ENCODE peak calls at places on chromosome 11, in ten cellular contexts. S, P, T, Z, F, A, B, V, E and D are unnamed samples.

GRCh38 chr11:102393272-102393730 is 46.3 kb downstream of the BIRC2 start:
- DNase-seq in Z (no peak), A (no peak), B (no peak), P (no peak), S (no peak), V (no peak), T (no peak), F (no peak), E (no peak), D (no peak)

GRCh38 chr11:76210920-76211851 is 4.9 kb upstream of the WNT11 start:
- DNase-seq in Z (no peak), P (no peak), B (no peak), V (no peak), S (no peak), T (no peak), A (no peak), E (no peak), F (no peak), D (no peak)

GRCh38 chr11:1483445-1483961 is 3.1 kb downstream of the MOB2 start:
- DNase-seq in P (no peak), S (no peak), F (no peak), Z (no peak), E (no peak), B (no peak), T (no peak), A (no peak), V (no peak), D (no peak)

GRCh38 chr11:65266210-65266609 is 4.4 kb downstream of the POLA2 start:
- DNase-seq in V (peak), F (no peak), P (no peak), A (no peak), E (no peak), Z (no peak), S (no peak), T (no peak), B (no peak), D (no peak)

GRCh38 chr11:17924713-17925112 is 88.1 kb downstream of the SERGEF start:
- DNase-seq in P (no peak), T (no peak), S (no peak), V (no peak), B (no peak), E (no peak), F (no peak), Z (no peak), A (no peak), D (no peak)

GRCh38 chr11:69301491-69302401 is 7.8 kb downstream of the MYEOV start:
- DNase-seq in F (no peak), B (peak), Z (peak), E (no peak), V (peak), S (no peak), A (peak), P (no peak), T (peak), D (no peak)

GRCh38 chr11:34855754-34856095 is 60.5 kb downstream of the APIP start:
- DNase-seq in T (no peak), Z (no peak), P (no peak), E (no peak), B (no peak), A (no peak), V (no peak), F (peak), S (no peak), D (no peak)

GRCh38 chr11:122754553-122755322 is 83.6 kb upstream of the CRTAM start:
- DNase-seq in F (peak), Z (no peak), P (peak), S (peak), V (no peak), A (no peak), E (no peak), B (no peak), T (peak), D (peak)

GRCh38 chr11:134759314-134759713 is 347.3 kb upstream of the B3GAT1 start:
- DNase-seq in F (no peak), B (no peak), E (no peak), P (no peak), S (no peak), Z (no peak), T (no peak), V (no peak), A (no peak), D (no peak)

GRCh38 chr11:30346068-30346688 is 23.3 kb downstream of the ARL14EP start:
- DNase-seq in F (no peak), V (peak), T (peak), E (no peak), B (peak), A (peak), S (peak), Z (peak), P (no peak), D (peak)

GRCh38 chr11:78812513-78813293 is 238.0 kb upstream of the NARS2 start:
- DNase-seq in F (no peak), V (peak), E (no peak), S (no peak), P (peak), Z (no peak), T (no peak), B (no peak), A (no peak), D (no peak)

GRCh38 chr11:19344661-19345518 is 104.1 kb upstream of the E2F8 start:
- DNase-seq in T (peak), V (peak), Z (peak), A (no peak), S (peak), P (peak), F (peak), E (no peak), B (peak), D (peak)

GRCh38 chr11:72848846-72849466 is 34.7 kb downstream of the ATG16L2 start:
- DNase-seq in T (peak), B (peak), V (peak), S (peak), P (peak), Z (peak), F (peak), A (no peak), E (no peak), D (no peak)

GRCh38 chr11:107691003-107691402 is 20.9 kb downstream of the SLN start:
- DNase-seq in V (no peak), S (no peak), B (no peak), T (peak), F (no peak), E (peak), Z (no peak), P (no peak), A (no peak), D (no peak)

GRCh38 chr11:67640021-67640757 is 626 bp upstream of the TBX10 start:
- DNase-seq in B (peak), P (peak), Z (peak), E (no peak), T (peak), F (peak), V (peak), S (peak), A (no peak), D (no peak)

GRCh38 chr11:134372961-134373360 is 39.1 kb downstream of the B3GAT1 start:
- DNase-seq in E (no peak), A (no peak), F (no peak), T (no peak), B (no peak), S (no peak), V (no peak), P (no peak), Z (no peak), D (no peak)

GRCh38 chr11:66067640-66068039 is 2.4 kb upstream of the PACS1 start:
- DNase-seq in P (no peak), V (no peak), F (no peak), B (no peak), A (no peak), E (no peak), T (no peak), S (no peak), Z (no peak), D (no peak)

GRCh38 chr11:74449369-74449931 is 17.9 kb downstream of the KCNE3 start:
- DNase-seq in P (peak), F (no peak), Z (peak), T (peak), S (peak), B (peak), V (peak), E (peak), A (peak), D (peak)

GRCh38 chr11:131392528-131393255 is 22.3 kb downstream of the NTM start:
- DNase-seq in P (peak), V (no peak), T (peak), S (no peak), Z (no peak), B (no peak), E (no peak), F (no peak), A (no peak), D (no peak)

GRCh38 chr11:23284626-23285025 is 424.4 kb upstream of the CCDC179 start:
- DNase-seq in T (peak), B (no peak), Z (no peak), P (no peak), S (no peak), E (peak), F (no peak), V (peak), A (peak), D (no peak)

GRCh38 chr11:31828217-31828616 is 17.1 kb upstream of the PAX6 start:
- DNase-seq in S (no peak), E (no peak), T (no peak), V (no peak), A (no peak), F (no peak), P (no peak), Z (no peak), B (no peak), D (no peak)

GRCh38 chr11:122197055-122197987 is 81.3 kb upstream of the BLID start:
- DNase-seq in Z (peak), V (peak), T (peak), A (peak), B (peak), E (peak), P (no peak), F (no peak), S (no peak), D (no peak)

GRCh38 chr11:19763315-19763714 is 50.7 kb downstream of the NAV2 start:
- DNase-seq in Z (no peak), E (no peak), F (no peak), T (no peak), S (no peak), V (no peak), B (no peak), A (no peak), P (no peak), D (no peak)

GRCh38 chr11:75697906-75698563 is 19.6 kb upstream of the MOGAT2 start:
- DNase-seq in Z (no peak), S (no peak), E (no peak), T (peak), P (no peak), F (no peak), V (no peak), B (peak), A (no peak), D (no peak)

GRCh38 chr11:6022954-6023353 is 7.6 kb downstream of the OR56A1 start:
- DNase-seq in B (peak), S (peak), F (no peak), E (peak), Z (peak), T (peak), P (no peak), A (no peak), V (peak), D (peak)

GRCh38 chr11:45704133-45704532 is 38.7 kb upstream of the CHST1 start:
- DNase-seq in S (no peak), P (no peak), F (no peak), T (no peak), B (no peak), A (no peak), V (no peak), Z (no peak), E (no peak), D (no peak)

GRCh38 chr11:119179983-119180382 is 5.3 kb upstream of the NHERF4 start:
- DNase-seq in B (no peak), P (no peak), V (no peak), F (no peak), A (no peak), E (no peak), S (no peak), Z (no peak), T (no peak), D (no peak)

GRCh38 chr11:72700026-72700610 is 25.9 kb upstream of the PDE2A start:
- DNase-seq in B (no peak), S (no peak), T (peak), Z (no peak), P (no peak), F (no peak), E (no peak), A (no peak), V (no peak), D (no peak)

GRCh38 chr11:61691378-61692156 is 11.4 kb downstream of the DAGLA start:
- DNase-seq in F (no peak), S (no peak), A (no peak), P (no peak), E (no peak), T (no peak), Z (no peak), V (no peak), B (no peak), D (no peak)

GRCh38 chr11:2473361-2474058 is 28.7 kb downstream of the KCNQ1 start:
- DNase-seq in T (no peak), F (no peak), V (no peak), A (no peak), E (no peak), P (peak), S (no peak), Z (no peak), B (no peak), D (peak)

GRCh38 chr11:121833970-121834369 is 282.0 kb downstream of the BLID start:
- DNase-seq in F (no peak), A (no peak), P (no peak), B (no peak), T (no peak), E (no peak), V (no peak), S (no peak), Z (no peak), D (no peak)

GRCh38 chr11:114399903-114400221 is 449 bp downstream of the C11orf71 start:
- DNase-seq in B (peak), T (no peak), P (peak), V (no peak), A (no peak), F (no peak), S (peak), E (no peak), Z (peak), D (no peak)

GRCh38 chr11:125164422-125165110 is at the start of gene PKNOX2:
- DNase-seq in F (peak), Z (peak), B (peak), A (no peak), P (peak), S (peak), E (no peak), T (peak), V (peak), D (peak)

GRCh38 chr11:60214386-60214785 is 28.6 kb downstream of the MS4A4E start:
- DNase-seq in T (no peak), P (no peak), Z (no peak), V (no peak), F (no peak), E (no peak), S (no peak), A (no peak), B (no peak), D (no peak)

GRCh38 chr11:41307371-41308080 is 151.9 kb downstream of the LRRC4C start:
- DNase-seq in E (no peak), V (no peak), A (no peak), Z (no peak), P (no peak), T (no peak), S (no peak), B (no peak), F (no peak), D (peak)

GRCh38 chr11:119320593-119321524 is 3.9 kb upstream of the MCAM start:
- DNase-seq in B (no peak), T (peak), V (peak), E (no peak), F (peak), S (peak), Z (peak), A (no peak), P (peak), D (peak)

DNA sequence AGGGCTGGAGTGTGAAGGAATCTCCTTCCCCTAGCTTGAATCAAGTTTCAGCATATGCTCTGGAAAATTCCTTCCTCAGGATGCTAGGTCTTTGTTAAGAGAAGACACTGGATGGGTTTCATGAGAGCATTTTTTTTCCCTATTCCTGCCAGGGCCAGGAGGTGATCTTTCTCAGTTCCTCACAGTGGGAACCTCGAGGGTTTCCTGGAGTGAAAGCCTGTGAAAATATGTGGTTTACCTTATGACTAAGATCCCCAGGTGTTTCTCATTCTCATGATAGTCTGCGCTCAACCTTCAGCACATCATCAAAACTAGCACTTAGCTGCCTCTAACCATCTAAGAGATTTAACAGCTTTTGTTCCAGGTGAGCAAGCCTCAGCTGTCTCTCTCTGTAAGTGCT is 985.3 kb upstream of the FAT3 start:
- DNase-seq in A (no peak), P (no peak), E (no peak), Z (no peak), V (no peak), T (peak), B (no peak), F (no peak), S (peak), D (no peak)
- TF ChIP-seq CTCF in A (no peak), P (no peak), E (no peak), Z (no peak), V (no peak), T (no peak), B (no peak), F (no peak), S (no peak), D (no peak)

DNA sequence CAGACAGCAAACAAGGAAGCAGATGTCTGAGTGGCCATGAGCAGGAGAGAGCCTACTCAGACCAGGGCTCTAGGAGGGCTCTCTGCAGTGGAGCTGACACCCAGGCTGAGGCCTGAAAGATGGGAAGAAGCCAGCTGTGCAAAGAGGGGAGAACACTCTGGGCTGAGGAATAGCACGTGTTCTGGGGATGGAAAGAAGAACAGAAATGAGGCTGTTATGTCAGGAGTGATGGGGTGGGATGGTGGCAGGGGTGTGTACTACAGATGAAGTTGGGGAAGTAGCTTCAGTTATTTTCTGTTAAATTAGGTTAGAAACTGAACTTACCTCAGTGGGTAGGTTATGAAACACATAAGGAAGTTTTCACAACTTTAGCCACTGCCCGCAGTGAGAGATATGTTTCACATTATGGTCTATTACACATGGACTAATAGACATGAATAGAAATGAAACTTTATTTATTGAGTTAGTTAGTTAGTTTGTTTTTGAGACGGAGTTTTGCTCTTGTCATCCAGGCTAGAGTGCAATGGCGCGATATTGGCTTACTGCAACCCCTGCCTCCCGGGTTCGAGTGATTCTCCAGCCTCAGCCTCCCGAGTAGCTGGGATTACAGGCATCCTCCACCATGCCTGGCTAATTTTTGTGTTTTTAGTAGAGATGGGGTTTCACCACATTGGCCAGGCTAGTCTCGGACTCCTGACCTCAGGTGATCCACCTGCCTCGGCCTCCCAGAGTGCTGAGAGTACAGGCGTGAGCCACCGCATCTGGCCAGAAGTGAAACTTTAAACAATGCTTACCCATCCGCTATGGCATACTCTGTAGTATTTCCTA is 7.8 kb downstream of the DCPS start:
- DNase-seq in V (no peak), B (no peak), T (no peak), Z (no peak), F (no peak), S (peak), A (no peak), P (no peak), E (no peak), D (peak)
- TF ChIP-seq CTCF in V (no peak), B (no peak), T (no peak), Z (no peak), F (no peak), S (peak), A (no peak), P (no peak), E (no peak), D (no peak)

GRCh38 chr11:58067685-58068084 is 36.9 kb downstream of the OR6Q1 start:
- DNase-seq in A (no peak), P (no peak), T (peak), E (no peak), F (no peak), Z (no peak), S (no peak), V (no peak), B (no peak), D (no peak)

GRCh38 chr11:58070585-58070984 is 39.8 kb downstream of the OR6Q1 start:
- DNase-seq in P (no peak), F (no peak), T (no peak), E (no peak), S (no peak), B (no peak), Z (no peak), A (no peak), V (no peak), D (no peak)

DNA sequence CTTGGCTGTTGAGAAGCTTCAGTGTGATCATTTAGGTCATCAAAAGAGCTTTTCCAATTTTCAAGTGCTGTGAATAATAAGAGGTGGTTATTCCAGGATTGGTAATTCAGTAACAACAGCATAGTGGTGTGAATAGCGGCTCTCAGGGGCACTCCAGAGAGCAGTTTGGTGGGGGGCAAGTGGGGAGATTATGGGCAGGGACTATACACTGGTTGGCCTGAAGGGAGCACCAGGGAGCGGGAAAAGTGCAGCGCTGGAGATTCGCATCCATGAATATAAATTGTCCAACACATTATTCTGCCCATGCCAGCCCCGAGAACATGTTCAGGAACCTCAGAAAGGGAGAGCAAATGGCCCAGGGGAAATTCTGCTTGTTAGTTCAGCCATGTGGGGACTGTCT is 37.9 kb downstream of the OR6Q1 start:
- DNase-seq in B (no peak), P (no peak), E (no peak), A (no peak), F (no peak), T (no peak), S (no peak), V (no peak), Z (no peak), D (no peak)
- TF ChIP-seq CTCF in B (no peak), P (peak), E (no peak), A (no peak), F (peak), T (peak), S (no peak), V (no peak), Z (no peak), D (no peak)

DNA sequence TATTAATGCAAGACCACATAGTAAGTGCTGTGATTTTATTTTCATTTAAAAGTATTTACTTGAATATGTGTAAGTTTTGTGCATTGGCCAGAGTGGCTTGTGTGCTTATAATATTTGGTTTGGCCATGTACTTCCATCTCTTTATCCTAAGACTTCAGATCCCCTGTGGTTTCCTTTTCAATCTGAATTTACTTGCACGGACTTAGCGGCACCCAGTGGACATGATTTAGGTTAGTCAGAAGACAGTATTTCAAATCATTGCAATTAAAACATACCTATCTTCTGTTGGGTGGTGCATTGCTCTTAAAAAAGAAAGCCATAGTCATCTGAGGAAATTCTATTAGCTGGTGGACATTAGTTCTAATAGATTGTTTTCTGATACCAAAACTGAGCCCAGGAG is 30.7 kb downstream of the PIWIL4 start:
- DNase-seq in V (peak), Z (no peak), P (no peak), A (no peak), B (no peak), T (peak), E (no peak), S (no peak), F (no peak), D (no peak)
- TF ChIP-seq CTCF in V (no peak), Z (no peak), P (no peak), A (no peak), B (no peak), T (peak), E (no peak), S (no peak), F (no peak), D (peak)